ENCODE peak calls at places on chromosome 19, in six cellular contexts. X, G, D, Q, V and I are unnamed samples.

GRCh38 chr19:5292453-5292842 is 48.2 kb downstream of the PTPRS start:
- DNase-seq in D (no peak), V (no peak), X (no peak), G (no peak), Q (no peak), I (no peak)

GRCh38 chr19:4707956-4708650 is 15.5 kb downstream of the DPP9 start:
- DNase-seq in G (no peak), X (no peak), Q (no peak), V (no peak), D (no peak), I (no peak)

GRCh38 chr19:3276341-3276799 is 51.9 kb downstream of the CELF5 start:
- DNase-seq in G (peak; percentile 49), D (no peak), V (peak; percentile 95), X (peak; percentile 60), Q (peak; percentile 84), I (no peak)

GRCh38 chr19:29966594-29967249 is 24.7 kb downstream of the URI1 start:
- DNase-seq in V (no peak), Q (no peak), D (no peak), G (no peak), X (peak; percentile 10), I (no peak)

GRCh38 chr19:35273686-35274259 is 5.0 kb downstream of the USF2 start:
- DNase-seq in D (no peak), V (no peak), X (no peak), G (no peak), Q (no peak), I (no peak)

GRCh38 chr19:32614916-32615315 is 33.9 kb downstream of the PDCD5 start:
- DNase-seq in X (no peak), G (no peak), V (no peak), D (no peak), Q (no peak), I (no peak)

GRCh38 chr19:53057904-53058579 is 13.5 kb downstream of the ERVV-2 start:
- DNase-seq in Q (no peak), D (no peak), X (no peak), G (no peak), V (peak; percentile 57), I (no peak)

GRCh38 chr19:20333508-20333907 is 166.5 kb downstream of the ZNF486 start:
- DNase-seq in Q (no peak), V (no peak), X (no peak), D (no peak), G (no peak), I (no peak)

GRCh38 chr19:33393286-33394005 is 19.9 kb downstream of the CEBPG start:
- DNase-seq in X (peak; percentile 54), Q (no peak), V (no peak), D (no peak), G (peak; percentile 33), I (no peak)

GRCh38 chr19:19538077-19538764 is at the start of gene CILP2:
- DNase-seq in X (no peak), Q (peak; percentile 53), D (no peak), G (no peak), V (no peak), I (no peak)

GRCh38 chr19:38656171-38656981 is 8.9 kb downstream of the ACTN4 start:
- DNase-seq in Q (no peak), G (no peak), V (no peak), X (peak; percentile 95), D (no peak), I (no peak)

GRCh38 chr19:30898353-30899103 is 450.7 kb downstream of the TSHZ3 start:
- DNase-seq in X (no peak), Q (no peak), D (no peak), G (no peak), V (peak; percentile 23), I (no peak)

GRCh38 chr19:11626252-11626651 is 29.0 kb downstream of the ZNF627 start:
- DNase-seq in X (no peak), G (no peak), V (no peak), D (no peak), Q (no peak), I (no peak)

GRCh38 chr19:19321143-19321577 is 531 bp downstream of the MAU2 start:
- DNase-seq in V (no peak), Q (peak; percentile 46), D (no peak), G (no peak), X (peak; percentile 55), I (no peak)

GRCh38 chr19:1469936-1470863 is 8.8 kb downstream of the C19orf25 start:
- DNase-seq in D (no peak), Q (peak; percentile 75), V (no peak), X (no peak), G (peak; percentile 80), I (peak; percentile 76)

GRCh38 chr19:33647146-33647545 is 25.4 kb downstream of the CHST8 start:
- DNase-seq in G (no peak), D (no peak), X (no peak), V (no peak), Q (no peak), I (no peak)

GRCh38 chr19:35459414-35460082 is 11.5 kb downstream of the FFAR2 start:
- DNase-seq in D (no peak), X (peak; percentile 67), Q (no peak), G (no peak), V (no peak), I (no peak)

GRCh38 chr19:294819-295686 is 3.9 kb upstream of the PLPP2 start:
- DNase-seq in Q (peak; percentile 77), G (peak; percentile 80), X (no peak), V (no peak), D (no peak), I (peak; percentile 77)

GRCh38 chr19:29641597-29641996 is 23.7 kb upstream of the PLEKHF1 start:
- DNase-seq in V (no peak), G (no peak), Q (no peak), D (no peak), X (no peak), I (no peak)

GRCh38 chr19:39927524-39928356 is 6.7 kb downstream of the FCGBP start:
- DNase-seq in G (no peak), V (no peak), Q (no peak), D (no peak), X (no peak), I (no peak)

GRCh38 chr19:3577741-3578344 is 5.1 kb downstream of the HMG20B start:
- DNase-seq in X (no peak), Q (no peak), G (no peak), D (no peak), V (no peak), I (no peak)

GRCh38 chr19:38031423-38031770 is 124.4 kb downstream of the SIPA1L3 start:
- DNase-seq in V (no peak), X (no peak), D (no peak), Q (no peak), G (no peak), I (no peak)

GRCh38 chr19:33883869-33884519 is 87.3 kb downstream of the KCTD15 start:
- DNase-seq in D (no peak), X (no peak), V (peak; percentile 60), Q (no peak), G (no peak), I (no peak)

GRCh38 chr19:2607712-2608601 is 94.5 kb downstream of the GNG7 start:
- DNase-seq in G (no peak), Q (no peak), X (no peak), D (peak; percentile 94), V (no peak), I (no peak)

GRCh38 chr19:7355871-7356270 is 7.1 kb downstream of the ARHGEF18 start:
- DNase-seq in V (no peak), Q (no peak), D (no peak), G (no peak), X (no peak), I (no peak)

GRCh38 chr19:7360393-7360984 is 11.8 kb downstream of the ARHGEF18 start:
- DNase-seq in V (no peak), D (no peak), G (no peak), X (no peak), Q (no peak), I (no peak)

GRCh38 chr19:7355151-7355845 is 6.6 kb downstream of the ARHGEF18 start:
- DNase-seq in V (no peak), D (no peak), X (no peak), G (no peak), Q (no peak), I (no peak)

GRCh38 chr19:7356899-7357627 is 8.3 kb downstream of the ARHGEF18 start:
- DNase-seq in X (no peak), D (no peak), V (no peak), G (no peak), Q (no peak), I (no peak)

GRCh38 chr19:7358102-7358597 is 9.4 kb downstream of the ARHGEF18 start:
- DNase-seq in V (no peak), Q (no peak), X (no peak), D (no peak), G (no peak), I (no peak)
- TF ChIP-seq POLR2AphosphoS5 in V (no peak), Q (no peak), X (no peak), D (no peak), G (no peak), I (no peak)

GRCh38 chr19:14540741-14541525 is 11.5 kb downstream of the TECR start:
- DNase-seq in D (no peak), X (no peak), V (no peak), Q (no peak), G (no peak), I (no peak)

GRCh38 chr19:14533450-14533849 is 4.1 kb downstream of the TECR start:
- DNase-seq in Q (no peak), D (no peak), V (no peak), G (no peak), X (no peak), I (no peak)

GRCh38 chr19:14542721-14543328 is 13.4 kb downstream of the TECR start:
- DNase-seq in D (no peak), V (no peak), G (no peak), Q (peak; percentile 54), X (no peak), I (no peak)

GRCh38 chr19:14536926-14537692 is 7.7 kb downstream of the TECR start:
- DNase-seq in X (no peak), Q (peak; percentile 96), D (no peak), G (no peak), V (peak; percentile 94), I (no peak)
- TF ChIP-seq TAF1 in X (no peak), Q (peak; percentile 13), D (no peak), G (no peak), V (no peak), I (no peak)

GRCh38 chr19:49808762-49809154 is 4.3 kb downstream of the FUZ start:
- DNase-seq in Q (peak; percentile 96), X (peak; percentile 59), V (peak; percentile 94), G (peak; percentile 89), D (no peak), I (peak; percentile 91)
- TF ChIP-seq POLR2A in Q (peak; percentile 49), X (no peak), V (peak; percentile 80), G (no peak), D (no peak), I (no peak)

GRCh38 chr19:46195104-46195503 is 34.4 kb upstream of the IGFL1 start:
- DNase-seq in Q (no peak), V (no peak), G (no peak), X (no peak), D (no peak), I (no peak)

GRCh38 chr19:46191356-46191755 is 38.2 kb upstream of the IGFL1 start:
- DNase-seq in X (no peak), D (no peak), G (no peak), Q (no peak), V (no peak), I (no peak)

GRCh38 chr19:46193678-46194077 is 35.9 kb upstream of the IGFL1 start:
- DNase-seq in Q (peak; percentile 22), X (no peak), D (no peak), G (no peak), V (no peak), I (no peak)

GRCh38 chr19:46191972-46192371 is 37.6 kb upstream of the IGFL1 start:
- DNase-seq in X (no peak), D (no peak), V (no peak), G (no peak), Q (no peak), I (no peak)

GRCh38 chr19:46192990-46193650 is 36.4 kb upstream of the IGFL1 start:
- DNase-seq in X (peak; percentile 87), D (no peak), V (no peak), Q (peak; percentile 83), G (no peak), I (no peak)
- TF ChIP-seq POLR2AphosphoS5 in X (no peak), D (no peak), V (no peak), Q (peak; percentile 28), G (no peak), I (no peak)